ENCODE peak calls at places on chromosomes 5 and 9, in six cellular contexts. G, T, K, Z, W and U are unnamed samples.

GRCh38 chr9:113148996-113149960 is 1.5 kb upstream of the SLC31A2 start:
- DNase-seq in G (no peak), T (no peak), K (no peak), Z (no peak), W (no peak), U (no peak)

GRCh38 chr5:21219255-21219654 is 1231.3 kb upstream of the CDH18 start:
- DNase-seq in G (no peak), T (peak; percentile 91), K (no peak), Z (no peak), W (peak; percentile 45), U (peak; percentile 7)

GRCh38 chr5:6393596-6394194 is 15.3 kb upstream of the MED10 start:
- DNase-seq in G (no peak), T (peak; percentile 41), K (peak; percentile 26), Z (no peak), W (no peak), U (no peak)

GRCh38 chr9:8384126-8384525 is 584.5 kb upstream of the DMAC1 start:
- DNase-seq in G (no peak), T (no peak), K (no peak), Z (no peak), W (no peak), U (peak; percentile 2)

GRCh38 chr9:115883467-115884329 is 269.9 kb upstream of the PAPPA start:
- DNase-seq in G (no peak), T (peak; percentile 69), K (peak; percentile 78), Z (peak; percentile 60), W (peak; percentile 40), U (peak; percentile 74)

GRCh38 chr5:109826-110225 is 17.9 kb downstream of the PLEKHG4B start:
- DNase-seq in G (no peak), T (no peak), K (no peak), Z (no peak), W (no peak), U (no peak)

GRCh38 chr5:180873628-180874520 is 12.8 kb upstream of the ZFP62 start:
- DNase-seq in G (no peak), T (no peak), K (peak; percentile 36), Z (peak; percentile 23), W (no peak), U (peak; percentile 38)

GRCh38 chr5:2750758-2751464 is 566 bp downstream of the IRX2 start:
- DNase-seq in G (no peak), T (peak; percentile 23), K (peak; percentile 80), Z (no peak), W (peak; percentile 22), U (no peak)

GRCh38 chr9:106772523-106773290 is 90.3 kb upstream of the ZNF462 start:
- DNase-seq in G (no peak), T (no peak), K (no peak), Z (no peak), W (no peak), U (peak; percentile 63)

GRCh38 chr5:96220610-96221390 is 212.2 kb downstream of the PCSK1 start:
- DNase-seq in G (no peak), T (peak; percentile 58), K (no peak), Z (peak; percentile 77), W (peak; percentile 80), U (peak; percentile 32)

GRCh38 chr9:92004045-92004392 is 54.0 kb upstream of the ROR2 start:
- DNase-seq in G (no peak), T (no peak), K (peak; percentile 71), Z (no peak), W (no peak), U (no peak)

GRCh38 chr5:42811591-42812392 is at the start of gene SELENOP:
- DNase-seq in G (peak; percentile 83), T (peak; percentile 51), K (peak; percentile 77), Z (no peak), W (peak; percentile 56), U (peak; percentile 78)

GRCh38 chr5:143826909-143827514 is 15.1 kb downstream of the HMHB1 start:
- DNase-seq in G (no peak), T (peak; percentile 90), K (no peak), Z (peak; percentile 59), W (no peak), U (no peak)

GRCh38 chr9:12785251-12785880 is 10.5 kb downstream of the LURAP1L start:
- DNase-seq in G (peak; percentile 66), T (peak; percentile 92), K (no peak), Z (peak; percentile 55), W (peak; percentile 40), U (peak; percentile 87)

GRCh38 chr5:148230240-148230639 is 8.1 kb upstream of the MARCOL start:
- DNase-seq in G (no peak), T (no peak), K (no peak), Z (no peak), W (no peak), U (no peak)

GRCh38 chr9:97307091-97307490 is 368 bp upstream of the CCDC180 start:
- DNase-seq in G (peak; percentile 88), T (no peak), K (peak; percentile 98), Z (peak; percentile 57), W (peak; percentile 79), U (peak; percentile 57)

GRCh38 chr5:55544341-55544740 is 9.6 kb upstream of the PLPP1 start:
- DNase-seq in G (no peak), T (peak; percentile 39), K (no peak), Z (peak; percentile 14), W (no peak), U (no peak)

GRCh38 chr5:91850031-91850430 is 466.9 kb upstream of the ARRDC3 start:
- DNase-seq in G (no peak), T (peak; percentile 50), K (no peak), Z (peak; percentile 3), W (peak; percentile 51), U (no peak)

GRCh38 chr9:108310202-108310601 is 545.6 kb downstream of the ACTL7B start:
- DNase-seq in G (no peak), T (no peak), K (no peak), Z (no peak), W (no peak), U (no peak)

GRCh38 chr9:91426123-91426745 is 2.6 kb upstream of the NFIL3 start:
- DNase-seq in G (no peak), T (peak; percentile 62), K (no peak), Z (peak; percentile 55), W (peak; percentile 60), U (peak; percentile 71)

GRCh38 chr9:137096785-137097546 is 10.2 kb downstream of the MAN1B1 start:
- DNase-seq in G (no peak), T (no peak), K (no peak), Z (no peak), W (no peak), U (no peak)

GRCh38 chr5:127447822-127448221 is 69.6 kb upstream of the PRRC1 start:
- DNase-seq in G (no peak), T (no peak), K (no peak), Z (peak; percentile 74), W (peak; percentile 76), U (peak; percentile 15)

GRCh38 chr5:90135979-90136378 is 273.6 kb downstream of the CETN3 start:
- DNase-seq in G (peak; percentile 19), T (peak; percentile 38), K (peak; percentile 89), Z (no peak), W (no peak), U (no peak)

DNA sequence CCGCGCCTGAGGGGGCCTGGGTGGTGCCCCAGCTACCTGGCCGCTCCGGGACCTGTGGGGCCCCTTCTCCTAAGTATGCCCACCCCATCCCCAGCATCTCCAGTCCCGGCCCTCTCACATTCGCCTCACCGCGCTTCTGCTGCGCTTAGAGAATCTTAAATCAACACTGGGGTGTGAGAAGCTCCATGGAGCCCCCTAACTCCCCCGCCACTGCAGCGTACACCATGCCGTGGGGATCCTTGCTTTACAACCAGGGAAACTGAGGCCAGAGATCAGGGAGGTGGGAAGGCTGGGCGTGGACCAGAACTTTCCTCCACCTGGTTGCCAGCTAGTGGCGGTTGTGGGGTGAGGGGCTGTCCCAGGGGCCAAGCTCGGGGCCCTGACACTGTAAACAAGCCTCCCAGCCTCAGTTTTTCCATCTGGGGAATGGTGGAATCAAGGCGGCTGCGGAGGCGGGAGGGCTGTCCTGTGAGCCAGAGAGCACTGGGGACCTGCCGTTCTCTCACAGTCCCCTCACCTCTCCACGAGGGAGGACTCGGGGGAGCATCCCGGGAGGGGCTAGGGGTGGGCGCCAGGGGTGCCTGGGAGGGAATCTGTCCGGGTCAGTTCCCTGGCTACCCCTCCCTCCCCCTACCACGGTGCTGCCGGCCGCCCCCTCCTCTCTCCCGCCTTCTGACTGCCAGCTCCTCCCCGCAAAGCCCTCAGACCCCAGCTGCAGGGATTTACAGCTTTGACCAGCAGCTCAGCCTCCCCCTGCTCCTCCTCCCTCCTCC is 161.2 kb downstream of the C9orf50 start:
- DNase-seq in G (no peak), T (no peak), K (no peak), Z (no peak), W (no peak), U (no peak)
- H3K4me3 ChIP-seq in G (peak overlapping the region; percentile 21), T (no peak overlapping the region), K (no peak overlapping the region), Z (no peak overlapping the region), W (no peak overlapping the region), U (no peak overlapping the region)

DNA sequence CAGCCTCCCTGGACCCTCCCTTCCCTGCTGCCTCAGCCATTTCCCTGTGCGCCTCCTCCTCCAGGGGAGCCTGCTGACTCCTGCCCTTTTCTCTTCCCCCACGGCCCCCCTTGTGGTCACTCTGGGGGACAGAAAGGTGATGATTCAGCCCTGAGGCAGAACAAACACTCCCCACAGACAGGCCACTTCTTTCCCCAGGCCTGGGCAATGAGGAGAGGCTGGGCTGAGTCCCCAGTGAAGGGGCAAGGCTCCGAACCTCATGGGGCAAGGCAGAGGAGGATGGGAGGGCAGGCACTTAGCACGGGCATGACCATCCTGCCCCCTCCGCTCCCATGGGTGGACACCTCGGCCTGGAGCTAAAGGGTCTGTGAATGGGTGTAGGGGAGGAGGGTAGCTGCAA is 21.0 kb downstream of the CSF1R start:
- DNase-seq in G (no peak), T (no peak), K (peak; percentile 61), Z (peak; percentile 76), W (peak; percentile 73), U (peak; percentile 47)
- TF ChIP-seq CTCF in G (no peak), T (no peak), K (peak; percentile 22), Z (no peak), W (no peak), U (no peak)

DNA sequence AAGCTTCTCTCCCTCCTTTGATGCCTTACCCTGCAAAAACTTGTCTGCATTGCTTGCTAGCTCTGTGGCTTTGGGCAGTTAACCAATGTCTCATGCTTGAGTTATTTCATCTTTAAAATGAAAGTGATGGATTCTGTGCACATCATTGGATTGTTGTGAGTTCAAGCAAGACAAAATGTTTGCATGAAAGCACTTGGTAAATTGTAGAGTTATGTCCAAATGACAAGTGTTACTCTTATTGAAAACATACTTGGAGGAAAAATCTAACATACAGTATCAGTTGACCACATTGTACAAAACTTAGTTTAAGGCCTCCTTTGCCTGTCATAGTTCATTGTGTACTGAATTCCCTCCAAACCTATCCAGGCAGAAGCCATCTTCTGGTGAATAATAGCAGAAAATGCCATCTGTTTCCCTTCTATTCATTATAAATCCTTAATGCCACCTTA is 30.0 kb downstream of the TGFBR1 start:
- DNase-seq in G (no peak), T (no peak), K (no peak), Z (peak; percentile 78), W (peak; percentile 57), U (peak; percentile 41)
- H3K4me3 ChIP-seq in G (no peak overlapping the region), T (no peak overlapping the region), K (no peak overlapping the region), Z (no peak overlapping the region), W (no peak overlapping the region), U (no peak overlapping the region)

DNA sequence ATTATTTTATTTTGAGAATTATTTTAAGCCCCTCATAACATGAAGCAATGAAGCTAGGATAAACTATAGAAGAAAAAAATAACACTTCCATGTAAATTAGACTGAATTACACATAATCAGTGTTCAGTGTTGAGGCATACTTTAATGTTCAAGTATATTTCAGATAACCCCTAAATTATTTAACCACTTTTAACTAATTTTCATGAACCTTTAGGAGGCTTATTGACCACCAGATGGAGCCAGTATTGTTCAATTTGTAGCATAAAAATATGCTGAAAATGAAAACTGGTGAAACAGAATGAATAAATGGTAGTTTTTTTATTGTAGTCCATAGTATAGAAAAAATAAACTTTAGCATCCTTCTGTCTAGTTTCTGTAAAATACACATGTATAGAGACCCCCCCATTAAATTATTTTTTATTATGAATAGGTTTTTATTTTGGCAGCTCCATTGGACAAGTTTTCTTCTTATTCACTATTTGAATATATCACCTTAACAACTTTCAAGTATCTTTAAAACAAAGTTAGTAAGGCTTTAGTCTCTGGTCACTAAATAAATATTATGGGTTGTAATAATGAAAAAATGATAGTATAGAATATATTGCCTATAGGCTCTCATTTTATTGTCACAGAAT is 190.1 kb downstream of the CWC27 start:
- DNase-seq in G (no peak), T (peak; percentile 49), K (no peak), Z (peak; percentile 72), W (peak; percentile 66), U (peak; percentile 60)
- TF ChIP-seq CTCF in G (peak; percentile 42), T (peak; percentile 67), K (peak; percentile 76), Z (peak; percentile 68), W (peak; percentile 66), U (peak; percentile 61)